ENCODE peak calls at places on chromosomes 1 and 21, in nine cellular contexts. One of them, this sample, is unnamed.

GRCh38 chr1:111576547-111576946 is 43.0 kb upstream of the RAP1A start:
- DNase-seq in IMR-90: no peak
- DNase-seq in body of pancreas: peak
- DNase-seq in HCT116: no peak
- DNase-seq in endothelial cell of umbilical vein: no peak
- DNase-seq in A549: no peak
- DNase-seq in uterus: no peak
- DNase-seq in GM12892: no peak
- DNase-seq in heart left ventricle: no peak
- DNase-seq in this sample: no peak

GRCh38 chr1:165144757-165145397 is 211.6 kb downstream of the LMX1A start:
- DNase-seq in IMR-90: peak
- DNase-seq in body of pancreas: peak
- DNase-seq in HCT116: peak
- DNase-seq in endothelial cell of umbilical vein: peak
- DNase-seq in A549: no peak
- DNase-seq in uterus: peak
- DNase-seq in GM12892: no peak
- DNase-seq in heart left ventricle: no peak
- DNase-seq in this sample: no peak

GRCh38 chr1:24414884-24415333 is 693 bp upstream of the NIPAL3 start:
- DNase-seq in IMR-90: no peak
- DNase-seq in body of pancreas: peak
- DNase-seq in HCT116: no peak
- DNase-seq in endothelial cell of umbilical vein: no peak
- DNase-seq in A549: peak
- DNase-seq in uterus: no peak
- DNase-seq in GM12892: no peak
- DNase-seq in heart left ventricle: no peak
- DNase-seq in this sample: no peak

GRCh38 chr1:182084487-182085316 is 23.2 kb upstream of the ZNF648 start:
- DNase-seq in IMR-90: peak
- DNase-seq in body of pancreas: peak
- DNase-seq in HCT116: peak
- DNase-seq in endothelial cell of umbilical vein: peak
- DNase-seq in A549: peak
- DNase-seq in uterus: peak
- DNase-seq in GM12892: peak
- DNase-seq in heart left ventricle: peak
- DNase-seq in this sample: peak

GRCh38 chr1:218904401-218904800 is 269.3 kb upstream of the LYPLAL1 start:
- DNase-seq in IMR-90: no peak
- DNase-seq in body of pancreas: no peak
- DNase-seq in HCT116: no peak
- DNase-seq in endothelial cell of umbilical vein: peak
- DNase-seq in A549: no peak
- DNase-seq in uterus: no peak
- DNase-seq in GM12892: no peak
- DNase-seq in heart left ventricle: no peak
- DNase-seq in this sample: no peak

GRCh38 chr1:50266509-50266908 is 156.7 kb downstream of the DMRTA2 start:
- DNase-seq in IMR-90: no peak
- DNase-seq in body of pancreas: no peak
- DNase-seq in HCT116: no peak
- DNase-seq in endothelial cell of umbilical vein: no peak
- DNase-seq in A549: no peak
- DNase-seq in uterus: peak
- DNase-seq in GM12892: no peak
- DNase-seq in heart left ventricle: no peak
- DNase-seq in this sample: no peak

GRCh38 chr1:201183728-201184127 is 6.9 kb upstream of the IGFN1 start:
- DNase-seq in IMR-90: no peak
- DNase-seq in body of pancreas: no peak
- DNase-seq in HCT116: no peak
- DNase-seq in endothelial cell of umbilical vein: no peak
- DNase-seq in A549: no peak
- DNase-seq in uterus: no peak
- DNase-seq in GM12892: no peak
- DNase-seq in heart left ventricle: no peak
- DNase-seq in this sample: no peak

GRCh38 chr1:8880068-8880676 is 1.7 kb upstream of the ENO1 start:
- DNase-seq in IMR-90: peak
- DNase-seq in body of pancreas: peak
- DNase-seq in HCT116: no peak
- DNase-seq in endothelial cell of umbilical vein: peak
- DNase-seq in A549: peak
- DNase-seq in uterus: peak
- DNase-seq in GM12892: no peak
- DNase-seq in heart left ventricle: no peak
- DNase-seq in this sample: peak

GRCh38 chr1:209045326-209046057 is 538.0 kb upstream of the CAMK1G start:
- DNase-seq in IMR-90: no peak
- DNase-seq in body of pancreas: peak
- DNase-seq in HCT116: no peak
- DNase-seq in endothelial cell of umbilical vein: no peak
- DNase-seq in A549: no peak
- DNase-seq in uterus: no peak
- DNase-seq in GM12892: no peak
- DNase-seq in heart left ventricle: no peak
- DNase-seq in this sample: no peak

GRCh38 chr1:230794431-230794830 is 47.2 kb downstream of the CAPN9 start:
- DNase-seq in IMR-90: no peak
- DNase-seq in body of pancreas: no peak
- DNase-seq in HCT116: no peak
- DNase-seq in endothelial cell of umbilical vein: no peak
- DNase-seq in A549: no peak
- DNase-seq in uterus: no peak
- DNase-seq in GM12892: no peak
- DNase-seq in heart left ventricle: no peak
- DNase-seq in this sample: no peak

GRCh38 chr1:51433269-51433971 is 85.6 kb downstream of the EPS15 start:
- DNase-seq in IMR-90: no peak
- DNase-seq in body of pancreas: no peak
- DNase-seq in HCT116: no peak
- DNase-seq in endothelial cell of umbilical vein: peak
- DNase-seq in A549: no peak
- DNase-seq in uterus: no peak
- DNase-seq in GM12892: no peak
- DNase-seq in heart left ventricle: no peak
- DNase-seq in this sample: no peak

GRCh38 chr1:69702085-69702484 is 134.4 kb downstream of the LRRC7 start:
- DNase-seq in IMR-90: no peak
- DNase-seq in body of pancreas: no peak
- DNase-seq in HCT116: no peak
- DNase-seq in endothelial cell of umbilical vein: no peak
- DNase-seq in A549: no peak
- DNase-seq in uterus: no peak
- DNase-seq in GM12892: no peak
- DNase-seq in heart left ventricle: no peak
- DNase-seq in this sample: no peak

GRCh38 chr1:39435597-39435996 is 55.8 kb upstream of the BMP8A start:
- DNase-seq in IMR-90: no peak
- DNase-seq in body of pancreas: no peak
- DNase-seq in HCT116: no peak
- DNase-seq in endothelial cell of umbilical vein: no peak
- DNase-seq in A549: no peak
- DNase-seq in uterus: no peak
- DNase-seq in GM12892: no peak
- DNase-seq in heart left ventricle: no peak
- DNase-seq in this sample: no peak

GRCh38 chr1:98344726-98345125 is 316.8 kb upstream of the SNX7 start:
- DNase-seq in IMR-90: no peak
- DNase-seq in body of pancreas: no peak
- DNase-seq in HCT116: no peak
- DNase-seq in endothelial cell of umbilical vein: peak
- DNase-seq in A549: no peak
- DNase-seq in uterus: no peak
- DNase-seq in GM12892: no peak
- DNase-seq in heart left ventricle: no peak
- DNase-seq in this sample: no peak

GRCh38 chr1:198545156-198545555 is 4.7 kb upstream of the ATP6V1G3 start:
- DNase-seq in IMR-90: no peak
- DNase-seq in body of pancreas: no peak
- DNase-seq in HCT116: no peak
- DNase-seq in endothelial cell of umbilical vein: no peak
- DNase-seq in A549: no peak
- DNase-seq in uterus: no peak
- DNase-seq in GM12892: no peak
- DNase-seq in heart left ventricle: no peak
- DNase-seq in this sample: no peak

GRCh38 chr21:25005388-25005787 is 601.9 kb downstream of the MRPL39 start:
- DNase-seq in IMR-90: peak
- DNase-seq in body of pancreas: no peak
- DNase-seq in HCT116: no peak
- DNase-seq in endothelial cell of umbilical vein: no peak
- DNase-seq in A549: no peak
- DNase-seq in uterus: no peak
- DNase-seq in GM12892: no peak
- DNase-seq in heart left ventricle: no peak
- DNase-seq in this sample: no peak

GRCh38 chr1:51316113-51316763 is 14.1 kb downstream of the TTC39A start:
- DNase-seq in IMR-90: no peak
- DNase-seq in body of pancreas: peak
- DNase-seq in HCT116: no peak
- DNase-seq in endothelial cell of umbilical vein: no peak
- DNase-seq in A549: no peak
- DNase-seq in uterus: no peak
- DNase-seq in GM12892: no peak
- DNase-seq in heart left ventricle: no peak
- DNase-seq in this sample: no peak

GRCh38 chr1:58781541-58782307 is 2.1 kb downstream of the JUN start:
- DNase-seq in IMR-90: peak
- DNase-seq in body of pancreas: peak
- DNase-seq in HCT116: no peak
- DNase-seq in endothelial cell of umbilical vein: peak
- DNase-seq in A549: no peak
- DNase-seq in uterus: peak
- DNase-seq in GM12892: no peak
- DNase-seq in heart left ventricle: peak
- DNase-seq in this sample: peak
- TF ChIP-seq POLR2A in IMR-90: peak
- TF ChIP-seq POLR2A in body of pancreas: peak
- TF ChIP-seq POLR2A in HCT116: no peak
- TF ChIP-seq POLR2A in endothelial cell of umbilical vein: peak
- TF ChIP-seq POLR2A in A549: no peak
- TF ChIP-seq POLR2A in uterus: no peak
- TF ChIP-seq POLR2A in GM12892: peak
- TF ChIP-seq POLR2A in heart left ventricle: peak
- TF ChIP-seq POLR2A in this sample: no peak

GRCh38 chr1:183470961-183471747 is 1.1 kb upstream of the SMG7 start:
- DNase-seq in IMR-90: peak
- DNase-seq in body of pancreas: peak
- DNase-seq in HCT116: peak
- DNase-seq in endothelial cell of umbilical vein: peak
- DNase-seq in A549: peak
- DNase-seq in uterus: peak
- DNase-seq in GM12892: peak
- DNase-seq in heart left ventricle: peak
- DNase-seq in this sample: peak
- TF ChIP-seq POLR2A in IMR-90: peak
- TF ChIP-seq POLR2A in body of pancreas: peak
- TF ChIP-seq POLR2A in HCT116: no peak
- TF ChIP-seq POLR2A in endothelial cell of umbilical vein: no peak
- TF ChIP-seq POLR2A in A549: peak
- TF ChIP-seq POLR2A in uterus: peak
- TF ChIP-seq POLR2A in GM12892: peak
- TF ChIP-seq POLR2A in heart left ventricle: no peak
- TF ChIP-seq POLR2A in this sample: no peak

GRCh38 chr1:65148548-65149390 is 766 bp downstream of the AK4 start:
- DNase-seq in IMR-90: peak
- DNase-seq in body of pancreas: peak
- DNase-seq in HCT116: no peak
- DNase-seq in endothelial cell of umbilical vein: peak
- DNase-seq in A549: peak
- DNase-seq in uterus: peak
- DNase-seq in GM12892: peak
- DNase-seq in heart left ventricle: peak
- DNase-seq in this sample: peak
- TF ChIP-seq POLR2A in IMR-90: no peak
- TF ChIP-seq POLR2A in body of pancreas: no peak
- TF ChIP-seq POLR2A in HCT116: no peak
- TF ChIP-seq POLR2A in endothelial cell of umbilical vein: no peak
- TF ChIP-seq POLR2A in A549: no peak
- TF ChIP-seq POLR2A in uterus: peak
- TF ChIP-seq POLR2A in GM12892: peak
- TF ChIP-seq POLR2A in heart left ventricle: no peak
- TF ChIP-seq POLR2A in this sample: no peak

DNA sequence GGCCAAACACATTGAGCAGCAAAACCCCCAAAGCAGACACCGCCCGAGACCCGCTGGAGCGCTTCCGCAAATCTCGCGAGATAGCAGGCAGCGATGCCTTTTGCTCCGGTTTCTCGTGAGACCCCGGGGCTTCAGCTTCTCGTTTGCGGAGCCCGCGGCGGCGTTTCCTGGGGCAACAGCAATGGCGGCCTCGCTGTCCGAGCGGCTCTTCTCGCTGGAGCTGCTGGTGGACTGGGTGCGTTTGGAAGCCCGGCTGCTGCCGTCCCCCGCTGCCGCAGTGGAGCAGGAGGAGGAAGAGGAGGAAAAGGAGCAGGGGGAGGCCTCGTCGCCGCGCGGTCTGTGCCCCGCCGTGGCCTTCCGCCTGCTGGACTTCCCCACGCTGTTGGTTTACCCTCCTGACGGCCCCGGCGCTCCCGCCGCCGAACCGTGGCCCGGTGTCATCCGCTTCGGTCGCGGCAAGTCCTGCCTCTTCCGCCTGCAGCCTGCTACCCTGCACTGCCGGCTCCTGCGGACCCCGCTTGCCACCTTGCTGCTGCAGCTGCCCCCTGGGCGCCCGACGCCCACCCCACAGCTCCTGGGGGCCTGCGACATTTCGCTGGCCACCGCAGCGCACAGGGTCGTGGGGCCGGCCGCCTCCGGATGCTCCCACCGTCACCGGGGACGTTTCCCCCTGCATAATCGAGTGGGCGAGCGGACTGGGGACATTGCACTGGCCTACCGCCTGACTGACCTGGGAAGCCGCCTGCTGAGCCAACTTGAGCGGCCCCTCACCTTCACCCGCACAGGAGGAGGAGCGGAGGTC is at the start of gene MAP10:
- DNase-seq in IMR-90: peak
- DNase-seq in body of pancreas: peak
- DNase-seq in HCT116: no peak
- DNase-seq in endothelial cell of umbilical vein: peak
- DNase-seq in A549: peak
- DNase-seq in uterus: peak
- DNase-seq in GM12892: peak
- DNase-seq in heart left ventricle: peak
- DNase-seq in this sample: peak
- TF ChIP-seq POLR2A in IMR-90: no peak
- TF ChIP-seq POLR2A in body of pancreas: peak
- TF ChIP-seq POLR2A in HCT116: no peak
- TF ChIP-seq POLR2A in endothelial cell of umbilical vein: peak
- TF ChIP-seq POLR2A in A549: peak
- TF ChIP-seq POLR2A in uterus: peak
- TF ChIP-seq POLR2A in GM12892: peak
- TF ChIP-seq POLR2A in heart left ventricle: peak
- TF ChIP-seq POLR2A in this sample: no peak

GRCh38 chr1:1627261-1627841 is 4.6 kb upstream of the MMP23B start:
- DNase-seq in IMR-90: no peak
- DNase-seq in body of pancreas: no peak
- DNase-seq in HCT116: peak
- DNase-seq in endothelial cell of umbilical vein: no peak
- DNase-seq in A549: no peak
- DNase-seq in uterus: no peak
- DNase-seq in GM12892: no peak
- DNase-seq in heart left ventricle: peak
- DNase-seq in this sample: peak
- TF ChIP-seq POLR2A in IMR-90: no peak
- TF ChIP-seq POLR2A in body of pancreas: no peak
- TF ChIP-seq POLR2A in HCT116: peak
- TF ChIP-seq POLR2A in endothelial cell of umbilical vein: no peak
- TF ChIP-seq POLR2A in A549: no peak
- TF ChIP-seq POLR2A in uterus: no peak
- TF ChIP-seq POLR2A in GM12892: no peak
- TF ChIP-seq POLR2A in heart left ventricle: no peak
- TF ChIP-seq POLR2A in this sample: no peak